ENCODE peak calls at places on chromosomes 5 and 9, in seven cellular contexts. L, V, C, W, D, B and M are unnamed samples.

GRCh38 chr5:161385080-161385479 is 161.4 kb downstream of the GABRB2 start:
- DNase-seq in D (no peak), C (no peak), W (no peak), L (no peak), V (no peak), B (no peak), M (no peak)

GRCh38 chr9:33198163-33198562 is 31.0 kb upstream of the B4GALT1 start:
- DNase-seq in B (no peak), D (peak; percentile 84), V (no peak), W (no peak), L (no peak), C (peak; percentile 59), M (no peak)

GRCh38 chr9:130189840-130190239 is 17.6 kb downstream of the NCS1 start:
- DNase-seq in D (no peak), W (no peak), C (no peak), B (no peak), L (no peak), V (no peak), M (no peak)

GRCh38 chr5:114089247-114089646 is 272.6 kb upstream of the KCNN2 start:
- DNase-seq in W (no peak), C (no peak), D (no peak), L (no peak), B (no peak), V (no peak), M (no peak)

GRCh38 chr5:122858451-122858850 is 13.0 kb downstream of the SNX24 start:
- DNase-seq in C (no peak), V (no peak), L (no peak), D (no peak), W (no peak), B (no peak), M (no peak)

GRCh38 chr5:112978836-112979235 is 2.2 kb downstream of the DCP2 start:
- DNase-seq in L (no peak), V (no peak), D (no peak), W (no peak), C (no peak), B (no peak), M (no peak)

GRCh38 chr5:61311836-61312808 is 19.9 kb upstream of the ZSWIM6 start:
- DNase-seq in L (no peak), B (no peak), V (no peak), C (no peak), D (no peak), W (no peak), M (no peak)

GRCh38 chr9:106920701-106921283 is 57.8 kb downstream of the ZNF462 start:
- DNase-seq in L (peak; percentile 65), W (no peak), V (no peak), B (no peak), D (no peak), C (peak; percentile 45), M (no peak)

GRCh38 chr5:56522972-56523371 is 289.8 kb upstream of the ANKRD55 start:
- DNase-seq in B (no peak), W (no peak), L (no peak), C (peak; percentile 44), D (no peak), V (no peak), M (no peak)

GRCh38 chr5:59146729-59147128 is 563.9 kb downstream of the RAB3C start:
- DNase-seq in B (no peak), L (no peak), D (no peak), C (no peak), V (no peak), W (no peak), M (no peak)

GRCh38 chr9:71769175-71770165 is 1.2 kb upstream of the CEMIP2 start:
- DNase-seq in B (peak; percentile 72), W (peak; percentile 64), V (peak; percentile 83), D (peak; percentile 95), C (peak; percentile 89), L (peak; percentile 86), M (peak; percentile 93)

GRCh38 chr5:118597448-118597847 is 390.9 kb downstream of the DTWD2 start:
- DNase-seq in D (no peak), L (no peak), C (no peak), B (no peak), V (no peak), W (no peak), M (no peak)

GRCh38 chr5:36664762-36665161 is 58.4 kb downstream of the SLC1A3 start:
- DNase-seq in D (no peak), V (no peak), B (no peak), L (no peak), W (no peak), C (no peak), M (no peak)

GRCh38 chr5:1194378-1194777 is 7.0 kb upstream of the SLC6A19 start:
- DNase-seq in C (no peak), L (no peak), D (no peak), W (no peak), B (peak; percentile 9), V (no peak), M (no peak)
- H3K9me3 ChIP-seq in C (no peaks in the 10 kb centered on the region), L (no peaks in the 10 kb centered on the region), D (no peaks in the 10 kb centered on the region), W (no peaks in the 10 kb centered on the region), B (no peaks in the 10 kb centered on the region), V (no peaks in the 10 kb centered on the region), M (no peaks in the 10 kb centered on the region)

DNA sequence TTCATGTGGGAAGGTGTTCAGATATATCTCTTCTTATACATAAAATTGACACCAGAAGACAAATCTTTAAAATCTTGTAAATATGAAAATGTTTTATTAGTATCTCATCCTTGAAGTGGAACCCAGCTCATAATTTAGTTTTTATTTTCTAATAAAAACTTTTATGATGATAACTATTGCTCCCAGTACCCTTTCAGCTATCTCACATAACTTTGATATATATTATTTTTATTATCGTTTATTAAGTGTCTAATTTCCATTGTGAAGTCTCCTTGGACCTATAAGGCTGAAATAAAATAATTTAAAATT is 16.0 kb downstream of the PCDHB15 start:
- DNase-seq in C (no peak), L (no peak), V (no peak), W (no peak), B (no peak), D (no peak), M (no peak)
- H3K9me3 ChIP-seq in C (peaks cover 13% of the 10 kb centered on the region), L (peaks cover 100% of the 10 kb centered on the region), V (peaks cover 68% of the 10 kb centered on the region), W (peaks cover 98% of the 10 kb centered on the region), B (peaks cover 56% of the 10 kb centered on the region), D (peaks cover 14% of the 10 kb centered on the region), M (peaks cover 97% of the 10 kb centered on the region)

GRCh38 chr5:2286250-2286649 is 403.5 kb upstream of the IRX4 start:
- DNase-seq in D (no peak), C (no peak), W (no peak), L (no peak), V (no peak), B (no peak), M (no peak)

GRCh38 chr5:2291146-2291840 is 408.6 kb upstream of the IRX4 start:
- DNase-seq in D (peak; percentile 74), C (no peak), W (no peak), L (no peak), B (no peak), V (no peak), M (no peak)

GRCh38 chr5:2289380-2289779 is 406.7 kb upstream of the IRX4 start:
- DNase-seq in C (no peak), W (no peak), D (peak; percentile 50), V (no peak), B (no peak), L (no peak), M (no peak)

GRCh38 chr5:2288968-2289367 is 406.2 kb upstream of the IRX4 start:
- DNase-seq in B (no peak), L (no peak), V (no peak), C (no peak), W (no peak), D (no peak), M (no peak)

DNA sequence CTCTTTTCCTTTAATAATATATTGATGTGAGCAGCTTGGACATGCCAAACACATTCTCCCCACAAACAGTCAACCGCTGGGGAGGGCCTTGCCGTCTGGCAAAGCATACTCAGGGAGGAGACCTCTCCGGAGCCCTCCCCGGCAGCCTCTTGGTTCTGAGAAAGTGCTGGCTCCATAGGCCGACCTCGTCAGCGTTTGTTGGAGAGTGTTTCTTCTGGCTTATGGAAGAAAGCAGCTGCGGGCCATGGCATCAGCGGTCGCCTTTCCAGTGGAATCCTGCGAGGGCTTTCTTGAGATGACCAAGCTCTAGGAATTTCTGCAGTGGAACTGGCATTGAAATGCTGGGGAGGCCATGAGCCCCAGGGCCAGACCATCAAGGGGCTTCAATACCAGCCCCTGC is 405.7 kb upstream of the IRX4 start:
- DNase-seq in B (no peak), W (no peak), D (peak; percentile 36), L (no peak), V (no peak), C (no peak), M (no peak)
- H3K9me3 ChIP-seq in B (no peaks in the 10 kb centered on the region), W (no peaks in the 10 kb centered on the region), D (peaks cover 2% of the 10 kb centered on the region), L (no peaks in the 10 kb centered on the region), V (no peaks in the 10 kb centered on the region), C (no peaks in the 10 kb centered on the region), M (no peaks in the 10 kb centered on the region)

DNA sequence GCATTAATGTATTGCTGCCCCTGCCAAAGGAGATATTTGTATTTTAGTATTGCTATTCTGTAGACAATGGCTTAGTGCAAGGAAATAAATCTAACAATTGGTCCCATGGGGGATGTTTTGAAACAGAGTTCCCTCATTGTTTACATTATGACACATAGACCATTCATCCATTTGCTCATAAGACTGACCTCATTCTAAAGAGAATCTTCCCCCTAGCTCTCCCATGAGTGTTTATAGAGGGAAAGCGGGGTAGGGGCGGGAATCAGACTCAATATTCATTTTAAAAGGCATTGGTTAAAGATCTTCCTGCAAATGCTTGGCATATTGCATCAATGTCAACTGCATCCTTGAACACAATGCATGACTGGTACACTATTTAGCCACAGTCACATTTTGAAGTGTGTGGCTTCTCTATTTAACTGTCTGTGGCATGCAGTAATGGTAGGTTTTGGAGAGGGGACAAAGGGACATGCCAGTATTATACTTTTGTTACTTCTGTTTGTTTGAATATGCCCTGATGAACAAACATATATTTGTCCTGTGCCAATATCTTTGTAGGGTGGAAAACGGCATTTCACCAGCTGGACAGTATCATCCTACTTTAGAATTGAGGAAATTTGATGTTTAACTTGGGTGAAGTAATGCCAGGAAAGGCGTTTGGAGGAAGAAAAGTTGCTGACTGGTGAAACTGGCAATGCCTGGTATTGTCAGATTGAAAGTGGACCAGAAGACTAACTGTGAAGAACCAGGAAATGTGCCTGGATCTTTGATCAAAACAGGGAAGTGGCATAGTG is 84.1 kb upstream of the MEGF10 start:
- DNase-seq in W (no peak), D (no peak), B (no peak), C (no peak), V (no peak), L (no peak), M (no peak)
- H3K9me3 ChIP-seq in W (no peaks in the 10 kb centered on the region), D (no peaks in the 10 kb centered on the region), B (no peaks in the 10 kb centered on the region), C (no peaks in the 10 kb centered on the region), V (no peaks in the 10 kb centered on the region), L (no peaks in the 10 kb centered on the region), M (no peaks in the 10 kb centered on the region)

DNA sequence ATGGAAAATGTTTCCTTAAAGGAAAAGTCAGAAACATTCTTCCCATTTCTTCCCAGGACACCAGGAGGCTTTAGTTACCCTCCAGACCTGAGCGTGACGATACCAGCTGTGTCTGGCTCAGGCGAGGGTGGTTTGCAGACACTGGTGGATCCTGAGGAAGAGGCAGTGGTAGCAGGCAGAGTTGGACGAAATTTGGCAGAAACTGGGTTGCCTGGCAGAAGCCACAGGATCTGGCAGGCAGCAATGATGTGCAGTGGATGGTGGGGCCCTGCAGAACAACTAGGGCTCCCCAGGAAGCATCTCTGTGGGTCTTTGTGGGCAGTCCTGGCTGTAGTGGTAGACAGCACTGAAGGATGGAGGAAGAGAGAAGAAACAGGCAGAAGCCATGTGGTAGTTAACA is 211.7 kb downstream of the DMRT2 start:
- DNase-seq in B (no peak), L (no peak), C (no peak), W (no peak), V (no peak), D (no peak), M (no peak)
- H3K9me3 ChIP-seq in B (no peaks in the 10 kb centered on the region), L (no peaks in the 10 kb centered on the region), C (no peaks in the 10 kb centered on the region), W (no peaks in the 10 kb centered on the region), V (no peaks in the 10 kb centered on the region), D (no peaks in the 10 kb centered on the region), M (no peaks in the 10 kb centered on the region)